ENCODE peak calls at places on chromosomes 16 and 17, in five cellular contexts. N is GM12891, Z is H1, F is GM12878, B is K562. A is an unnamed sample.

GRCh38 chr16:21626659-21627277 is 25.6 kb downstream of the IGSF6 start:
- DNase-seq in N (no peak), Z (no peak), F (no peak), B (no peak), A (no peak)

GRCh38 chr16:31874354-31875111 is 926 bp downstream of the ZNF267 start:
- DNase-seq in N (no peak), Z (no peak), F (peak), B (peak), A (no peak)

GRCh38 chr16:67936876-67937605 is 391 bp upstream of the PSMB10 start:
- DNase-seq in N (peak), Z (no peak), F (peak), B (no peak), A (peak)

GRCh38 chr16:81748476-81749198 is 30.5 kb upstream of the PLCG2 start:
- DNase-seq in N (no peak), Z (no peak), F (peak), B (no peak), A (no peak)

GRCh38 chr17:57624390-57624789 is 120.7 kb downstream of the CCDC182 start:
- DNase-seq in N (no peak), Z (no peak), F (no peak), B (no peak), A (no peak)

GRCh38 chr16:74679983-74680382 is 13.3 kb upstream of the RFWD3 start:
- DNase-seq in N (no peak), Z (no peak), F (no peak), B (no peak), A (no peak)

GRCh38 chr17:740240-741055 is 8.1 kb downstream of the TLCD3A start:
- DNase-seq in N (peak), Z (no peak), F (peak), B (no peak), A (peak)

GRCh38 chr17:44004077-44004760 is at the start of gene NAGS:
- DNase-seq in N (no peak), Z (no peak), F (no peak), B (peak), A (no peak)

GRCh38 chr17:78737332-78737731 is 44.7 kb downstream of the CYTH1 start:
- DNase-seq in N (no peak), Z (no peak), F (no peak), B (peak), A (no peak)

GRCh38 chr16:70156207-70156978 is 17.2 kb upstream of the CLEC18C start:
- DNase-seq in N (no peak), Z (no peak), F (no peak), B (peak), A (no peak)

GRCh38 chr16:2043980-2044451 is 3.6 kb downstream of the NTHL1 start:
- DNase-seq in N (no peak), Z (no peak), F (no peak), B (no peak), A (no peak)

GRCh38 chr16:34802396-34802795 is 1343.0 kb downstream of the TP53TG3F start:
- DNase-seq in N (no peak), Z (no peak), F (no peak), B (no peak), A (no peak)
- TF ChIP-seq POLR2A in N (no peak), Z (no peak), F (no peak), B (no peak), A (no peak)

DNA sequence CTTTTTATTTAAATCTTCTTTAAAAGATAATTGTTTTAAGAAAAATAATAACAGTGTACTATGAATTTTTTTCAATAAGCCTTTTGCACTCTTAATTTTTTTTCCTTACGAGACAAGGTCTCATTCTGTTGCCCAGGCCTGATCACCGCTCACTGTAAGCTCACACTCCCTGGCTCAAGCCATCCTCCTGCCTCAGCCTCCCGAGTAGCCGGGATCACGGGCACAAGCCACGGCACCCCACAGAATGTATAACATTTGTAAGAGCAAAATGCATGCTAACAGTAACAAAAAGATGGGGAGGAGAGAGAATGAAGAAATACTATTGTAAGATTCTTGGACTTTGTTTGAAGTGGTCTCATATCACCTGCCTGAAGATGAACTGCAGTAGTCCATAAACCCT is 126.9 kb upstream of the CHMP6 start:
- DNase-seq in N (no peak), Z (no peak), F (no peak), B (no peak), A (no peak)
- TF ChIP-seq POLR2AphosphoS5 in N (no peak), Z (no peak), F (no peak), B (no peak), A (no peak)

DNA sequence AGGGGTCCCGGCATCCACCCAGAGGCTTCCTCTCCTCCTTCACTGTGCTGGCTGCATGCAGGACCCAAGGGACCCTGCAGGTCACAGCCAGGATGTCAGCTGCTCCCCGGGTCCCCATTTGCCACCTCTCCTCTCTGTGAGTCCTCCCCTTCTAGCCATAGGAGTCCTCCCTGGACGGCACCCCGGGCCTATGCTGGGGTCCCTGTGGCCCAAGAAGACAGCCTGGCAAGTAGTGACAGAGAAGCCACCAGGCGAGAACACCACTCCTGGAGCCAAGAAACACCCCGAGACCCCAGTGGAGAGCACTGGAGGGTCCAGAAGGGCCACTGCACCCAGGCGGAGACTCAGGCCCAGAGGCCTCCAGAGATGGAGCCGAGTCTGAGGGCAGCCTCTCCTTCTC is 44.1 kb downstream of the LMF1 start:
- DNase-seq in N (no peak), Z (no peak), F (no peak), B (no peak), A (no peak)
- TF ChIP-seq TAF1 in N (no peak), Z (no peak), F (no peak), B (no peak), A (no peak)

GRCh38 chr16:17962726-17963125 is 373.8 kb downstream of the NPIPA8 start:
- DNase-seq in N (no peak), Z (no peak), F (no peak), B (no peak), A (no peak)

GRCh38 chr16:17963185-17963836 is 373.2 kb downstream of the NPIPA8 start:
- DNase-seq in N (no peak), Z (no peak), F (peak), B (no peak), A (no peak)

GRCh38 chr16:17965131-17965530 is 371.4 kb downstream of the NPIPA8 start:
- DNase-seq in N (no peak), Z (no peak), F (no peak), B (no peak), A (no peak)

DNA sequence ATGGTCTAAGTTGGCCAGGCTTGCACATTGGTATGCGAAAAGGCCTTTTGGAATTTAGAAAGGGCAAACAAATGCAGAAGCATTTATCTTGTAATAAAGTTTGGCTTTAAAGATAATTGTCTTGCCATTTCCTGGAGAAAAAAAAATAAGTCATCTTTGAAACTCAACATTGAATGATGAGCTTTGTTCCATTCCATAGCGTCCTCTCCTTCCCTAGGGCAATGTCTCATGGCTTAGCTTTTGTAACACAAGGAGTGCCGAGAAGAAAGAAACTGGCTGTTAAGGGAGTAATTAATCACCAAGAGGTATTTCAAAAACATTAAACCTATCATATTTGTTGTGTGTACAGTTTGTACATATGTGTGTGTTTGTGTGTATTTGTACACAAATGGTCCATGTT is 372.3 kb downstream of the NPIPA8 start:
- DNase-seq in N (no peak), Z (no peak), F (no peak), B (no peak), A (no peak)
- TF ChIP-seq POLR2A in N (no peak), Z (no peak), F (no peak), B (no peak), A (no peak)